ENCODE peak calls at places on chromosomes 13 and 19, in eight cellular contexts. E is CD8-positive, alpha-beta T cell; F is tibial artery; D is bronchial epithelial cell; A is suprapubic skin; P is psoas muscle; W is hepatocyte; C is body of pancreas. H is an unnamed sample.

GRCh38 chr13:26538363-26539317 is 18.8 kb upstream of the WASF3 start:
- DNase-seq in E (no peak), P (no peak), F (no peak), D (peak; percentile 40), A (no peak), C (no peak), W (no peak), H (no peak)

GRCh38 chr19:48351341-48351752 is 12.4 kb downstream of the TMEM143 start:
- DNase-seq in P (peak; percentile 68), C (peak; percentile 79), D (peak; percentile 27), F (no peak), W (peak; percentile 70), A (peak; percentile 79), E (peak; percentile 82), H (no peak)

GRCh38 chr19:5434970-5435641 is 20.1 kb upstream of the ZNRF4 start:
- DNase-seq in D (peak; percentile 91), W (peak; percentile 35), F (no peak), E (no peak), P (no peak), A (no peak), C (no peak), H (peak; percentile 28)

GRCh38 chr19:33477781-33478180 is 43.8 kb downstream of the PEPD start:
- DNase-seq in P (no peak), E (no peak), C (no peak), A (no peak), W (no peak), F (peak; percentile 5), D (no peak), H (no peak)

GRCh38 chr13:29993716-29994488 is 143.5 kb upstream of the UBL3 start:
- DNase-seq in P (no peak), E (no peak), A (no peak), F (no peak), W (no peak), D (peak; percentile 33), C (no peak), H (peak; percentile 39)

GRCh38 chr13:27148900-27149299 is 22.7 kb downstream of the USP12 start:
- DNase-seq in F (no peak), D (no peak), W (no peak), E (no peak), C (no peak), A (no peak), P (no peak), H (no peak)

GRCh38 chr13:113905018-113905417 is 41.1 kb upstream of the GAS6 start:
- DNase-seq in A (no peak), E (no peak), C (peak; percentile 8), W (no peak), F (no peak), D (no peak), P (no peak), H (no peak)

GRCh38 chr19:51044327-51044726 is 9.5 kb upstream of the KLK12 start:
- DNase-seq in F (no peak), W (no peak), D (no peak), E (no peak), A (no peak), P (no peak), C (no peak), H (no peak)

GRCh38 chr19:31372245-31372781 is 23.1 kb upstream of the TSHZ3 start:
- DNase-seq in W (no peak), C (no peak), A (no peak), E (no peak), P (no peak), F (peak; percentile 10), D (no peak), H (no peak)

GRCh38 chr13:54241719-54242118 is 1213.1 kb downstream of the OLFM4 start:
- DNase-seq in C (no peak), A (no peak), D (peak; percentile 8), E (no peak), W (peak; percentile 37), F (no peak), P (no peak), H (no peak)

GRCh38 chr19:6718741-6719539 is 1.5 kb downstream of the C3 start:
- DNase-seq in P (peak; percentile 54), A (peak; percentile 72), D (no peak), C (peak; percentile 50), F (no peak), W (peak; percentile 67), E (no peak), H (no peak)

GRCh38 chr19:33171916-33172359 is 22.2 kb upstream of the LRP3 start:
- DNase-seq in C (no peak), P (no peak), D (peak; percentile 24), E (no peak), W (no peak), A (no peak), F (no peak), H (no peak)

GRCh38 chr13:102913924-102914628 is 68.2 kb downstream of the ERCC5 start:
- DNase-seq in W (no peak), P (no peak), C (no peak), E (no peak), D (peak; percentile 87), F (no peak), A (no peak), H (no peak)

GRCh38 chr19:4993683-4994082 is 24.8 kb downstream of the KDM4B start:
- DNase-seq in A (no peak), W (no peak), C (no peak), F (no peak), E (no peak), P (no peak), D (peak; percentile 33), H (no peak)

GRCh38 chr13:25372275-25373081 is 704 bp downstream of the ATP8A2 start:
- DNase-seq in C (no peak), W (peak; percentile 14), E (no peak), P (no peak), A (no peak), F (no peak), D (no peak), H (no peak)

GRCh38 chr13:28140433-28141125 is 2.2 kb downstream of the PAN3 start:
- DNase-seq in D (peak; percentile 47), P (no peak), A (no peak), W (peak; percentile 6), E (no peak), C (no peak), F (no peak), H (no peak)

GRCh38 chr13:28527629-28528028 is 32.7 kb upstream of the FLT1 start:
- DNase-seq in E (no peak), W (no peak), P (no peak), C (no peak), D (no peak), A (no peak), F (no peak), H (no peak)

GRCh38 chr19:574658-575526 is 2.5 kb downstream of the BSG start:
- DNase-seq in A (peak; percentile 56), D (no peak), P (peak; percentile 38), W (peak; percentile 55), C (no peak), F (no peak), E (no peak), H (no peak)

GRCh38 chr19:33819496-33819874 is 22.8 kb downstream of the KCTD15 start:
- DNase-seq in F (no peak), A (no peak), D (no peak), C (no peak), P (no peak), W (no peak), E (no peak), H (no peak)

DNA sequence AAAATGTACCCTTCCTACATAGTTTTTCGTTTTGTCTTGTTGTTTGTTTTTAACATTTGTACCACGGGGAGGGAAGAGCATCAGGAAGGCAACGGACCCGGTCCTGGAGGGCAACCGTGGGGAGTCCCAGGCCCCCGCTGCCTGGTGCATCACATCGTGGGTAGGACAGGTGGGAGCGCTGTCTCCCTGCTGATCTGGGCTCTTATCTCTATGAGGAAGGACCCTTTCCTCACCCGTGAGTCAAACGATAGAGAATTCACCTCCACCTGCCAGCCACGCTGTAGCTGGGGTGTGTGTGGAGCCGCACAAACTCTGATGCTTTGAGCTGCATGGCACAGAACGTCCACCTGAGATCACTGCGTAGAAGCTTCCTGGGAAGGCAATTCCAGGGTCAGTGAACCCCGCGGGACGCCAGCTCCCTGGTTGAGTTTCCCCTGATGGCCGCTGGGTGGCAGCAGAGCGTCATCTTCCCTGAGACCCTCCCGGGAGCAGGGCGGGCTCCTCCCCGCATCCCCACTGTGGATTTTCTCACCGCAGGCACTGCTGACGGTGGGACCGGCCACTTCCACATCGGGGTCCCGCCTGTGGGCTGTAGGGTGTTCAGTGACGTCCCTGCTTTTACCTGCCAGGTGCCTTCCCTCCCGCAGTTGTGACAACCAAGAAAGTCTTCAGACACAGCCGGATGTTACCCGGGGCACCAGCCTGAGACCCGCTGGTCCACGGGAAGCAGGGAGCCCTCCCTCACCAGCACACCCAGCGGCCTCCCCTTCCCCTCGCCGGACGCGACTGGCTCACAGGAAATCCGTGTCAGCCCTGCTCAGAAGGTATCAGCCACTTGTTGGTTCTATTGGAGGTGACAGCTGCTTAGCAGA is 54.7 kb downstream of the ZNF787 start:
- DNase-seq in F (no peak), C (peak; percentile 80), P (peak; percentile 71), E (peak; percentile 66), A (no peak), D (peak; percentile 21), W (peak; percentile 84), H (no peak)
- TF ChIP-seq CTCF in F (peak; percentile 67), C (peak; percentile 92), P (peak; percentile 80), E (peak; percentile 89), A (peak; percentile 40), D (peak; percentile 94), W (peak; percentile 89), H (peak; percentile 88)

GRCh38 chr19:45401815-45402468 is 2.9 kb downstream of the PPP1R13L start:
- DNase-seq in C (no peak), E (no peak), W (no peak), F (no peak), D (no peak), P (no peak), A (no peak), H (no peak)
- H3K4me3 ChIP-seq in C (no peak overlapping the region), E (no peak overlapping the region), W (no peak overlapping the region), F (peak overlapping the region; percentile 27), D (peak overlapping the region; percentile 81), P (no peak overlapping the region), A (peak overlapping the region; percentile 68), H (no peak overlapping the region)

GRCh38 chr19:12800344-12800732 is 1.3 kb downstream of the PRDX2 start:
- DNase-seq in W (no peak), P (no peak), A (no peak), E (no peak), F (no peak), C (no peak), D (no peak), H (no peak)

GRCh38 chr19:12800873-12801465 is 631 bp downstream of the PRDX2 start:
- DNase-seq in W (peak; percentile 58), D (no peak), C (peak; percentile 52), E (no peak), A (no peak), F (peak; percentile 71), P (peak; percentile 48), H (no peak)

GRCh38 chr19:12802267-12803106 is 618 bp downstream of the THSD8 start:
- DNase-seq in P (peak; percentile 44), C (no peak), A (peak; percentile 74), D (no peak), E (no peak), W (no peak), F (peak; percentile 66), H (no peak)

GRCh38 chr19:12801466-12802266 is at the start of the genes PRDX2 and THSD8:
- DNase-seq in W (peak; percentile 92), E (peak; percentile 75), F (peak; percentile 88), P (peak; percentile 86), C (peak; percentile 88), D (no peak), A (peak; percentile 77), H (no peak)

GRCh38 chr19:12799723-12800343 is 1.8 kb downstream of the PRDX2 start:
- DNase-seq in D (no peak), A (no peak), C (no peak), P (no peak), E (no peak), W (no peak), F (no peak), H (no peak)
- H3K36me3 ChIP-seq in D (peaks cover 11% of the 10 kb centered on the region), A (peaks cover 24% of the 10 kb centered on the region), C (no peaks in the 10 kb centered on the region), P (peaks cover 31% of the 10 kb centered on the region), E (no peaks in the 10 kb centered on the region), W (no peaks in the 10 kb centered on the region), F (peaks cover 18% of the 10 kb centered on the region), H (peaks cover 10% of the 10 kb centered on the region)

GRCh38 chr13:47459512-47459911 is 541.6 kb downstream of the SUCLA2 start:
- DNase-seq in F (no peak), C (no peak), W (peak; percentile 13), P (no peak), E (no peak), A (no peak), D (no peak), H (no peak)
- TF ChIP-seq CTCF in F (peak; percentile 45), C (no peak), W (peak; percentile 28), P (no peak), E (no peak), A (no peak), D (no peak), H (peak; percentile 48)